ENCODE peak calls at places on chromosomes 11 and 22, in six cellular contexts. One of them, this sample, is unnamed.

GRCh38 chr11:41307371-41308080 is 151.9 kb downstream of the LRRC4C start:
- DNase-seq in brain microvascular endothelial cell: no peak
- DNase-seq in COLO829: peak
- DNase-seq in adrenal gland: no peak
- DNase-seq in foreskin melanocyte: no peak
- DNase-seq in SJSA1: no peak
- DNase-seq in this sample: no peak

GRCh38 chr11:72758304-72758689 is 6.1 kb upstream of the ARAP1 start:
- DNase-seq in brain microvascular endothelial cell: peak
- DNase-seq in COLO829: no peak
- DNase-seq in adrenal gland: no peak
- DNase-seq in foreskin melanocyte: no peak
- DNase-seq in SJSA1: peak
- DNase-seq in this sample: no peak

GRCh38 chr11:130400793-130401483 is 27.5 kb downstream of the ADAMTS8 start:
- DNase-seq in brain microvascular endothelial cell: no peak
- DNase-seq in COLO829: no peak
- DNase-seq in adrenal gland: no peak
- DNase-seq in foreskin melanocyte: peak
- DNase-seq in SJSA1: peak
- DNase-seq in this sample: peak

GRCh38 chr11:44241851-44242250 is 68.1 kb downstream of the ALX4 start:
- DNase-seq in brain microvascular endothelial cell: no peak
- DNase-seq in COLO829: no peak
- DNase-seq in adrenal gland: no peak
- DNase-seq in foreskin melanocyte: no peak
- DNase-seq in SJSA1: no peak
- DNase-seq in this sample: no peak

GRCh38 chr22:19679476-19680099 is 34.7 kb upstream of the SEPTIN5 start:
- DNase-seq in brain microvascular endothelial cell: no peak
- DNase-seq in COLO829: no peak
- DNase-seq in adrenal gland: peak
- DNase-seq in foreskin melanocyte: no peak
- DNase-seq in SJSA1: peak
- DNase-seq in this sample: no peak

GRCh38 chr22:18060646-18061620 is 16.9 kb upstream of the PEX26 start:
- DNase-seq in brain microvascular endothelial cell: peak
- DNase-seq in COLO829: peak
- DNase-seq in adrenal gland: no peak
- DNase-seq in foreskin melanocyte: no peak
- DNase-seq in SJSA1: peak
- DNase-seq in this sample: peak

GRCh38 chr11:75656044-75656726 is 12.7 kb downstream of the MAP6 start:
- DNase-seq in brain microvascular endothelial cell: no peak
- DNase-seq in COLO829: no peak
- DNase-seq in adrenal gland: no peak
- DNase-seq in foreskin melanocyte: no peak
- DNase-seq in SJSA1: no peak
- DNase-seq in this sample: peak

GRCh38 chr11:78560826-78561484 is 13.7 kb downstream of the NARS2 start:
- DNase-seq in brain microvascular endothelial cell: no peak
- DNase-seq in COLO829: no peak
- DNase-seq in adrenal gland: no peak
- DNase-seq in foreskin melanocyte: no peak
- DNase-seq in SJSA1: peak
- DNase-seq in this sample: no peak

GRCh38 chr11:266676-267439 is 11.3 kb upstream of the NLRP6 start:
- DNase-seq in brain microvascular endothelial cell: no peak
- DNase-seq in COLO829: no peak
- DNase-seq in adrenal gland: no peak
- DNase-seq in foreskin melanocyte: no peak
- DNase-seq in SJSA1: no peak
- DNase-seq in this sample: no peak

This sample was measured in foreskin keratinocyte.